ENCODE peak calls at places on chromosome 3, in ten cellular contexts. M is T-helper 2 cell; Z is CD8-positive, alpha-beta memory T cell; P is A172; V is amniotic stem cell; B is D341Med; X is bronchial epithelial cell; Y is fibroblast of mammary gland; R is GM12865; G is ELR. L is an unnamed sample.

GRCh38 chr3:176964656-176965055 is 232.6 kb downstream of the TBL1XR1 start:
- DNase-seq in X (no peak), Y (peak; percentile 21), P (no peak), B (no peak), R (no peak), G (peak; percentile 11), M (no peak), Z (no peak), V (no peak), L (no peak)

GRCh38 chr3:105513886-105514285 is 147.2 kb downstream of the ALCAM start:
- DNase-seq in Y (no peak), X (no peak), G (peak; percentile 75), Z (no peak), V (no peak), B (no peak), R (no peak), P (no peak), M (no peak), L (no peak)

GRCh38 chr3:49092948-49093852 is 671 bp downstream of the QRICH1 start:
- DNase-seq in P (peak; percentile 56), B (peak; percentile 90), Z (peak; percentile 83), G (peak; percentile 81), R (peak; percentile 92), Y (peak; percentile 86), M (peak; percentile 69), X (peak; percentile 77), V (peak; percentile 72), L (peak; percentile 77)

GRCh38 chr3:172346161-172346560 is 102.1 kb downstream of the GHSR start:
- DNase-seq in X (no peak), G (no peak), P (no peak), M (no peak), Z (no peak), B (no peak), V (no peak), R (no peak), Y (no peak), L (no peak)

GRCh38 chr3:120762575-120762974 is 20.0 kb downstream of the GTF2E1 start:
- DNase-seq in B (no peak), V (no peak), M (no peak), X (no peak), G (peak; percentile 39), Y (no peak), P (no peak), Z (no peak), R (no peak), L (no peak)

GRCh38 chr3:176193032-176193698 is 1004.1 kb downstream of the TBL1XR1 start:
- DNase-seq in M (no peak), R (no peak), V (no peak), B (no peak), Y (no peak), G (no peak), P (no peak), Z (no peak), X (no peak), L (no peak)

GRCh38 chr3:49607796-49608195 is 53.5 kb downstream of the BSN start:
- DNase-seq in B (peak; percentile 40), V (no peak), X (no peak), Z (no peak), P (no peak), M (no peak), Y (no peak), G (peak; percentile 18), R (no peak), L (no peak)

GRCh38 chr3:172562881-172563835 is 39.9 kb upstream of the TNFSF10 start:
- DNase-seq in X (peak; percentile 95), M (peak; percentile 3), Z (peak; percentile 5), Y (peak; percentile 95), B (no peak), P (peak; percentile 87), G (peak; percentile 76), V (no peak), R (peak; percentile 13), L (peak; percentile 94)

GRCh38 chr3:72329354-72329753 is 518.9 kb downstream of the SHQ1 start:
- DNase-seq in P (no peak), G (no peak), B (no peak), V (no peak), Z (no peak), X (no peak), Y (no peak), R (no peak), M (no peak), L (no peak)

GRCh38 chr3:195162033-195162669 is 108.8 kb downstream of the XXYLT1 start:
- DNase-seq in V (no peak), Y (no peak), Z (peak; percentile 13), M (no peak), G (no peak), X (no peak), P (no peak), B (no peak), R (peak; percentile 79), L (no peak)

GRCh38 chr3:141738636-141739363 is 702 bp downstream of the RNF7 start:
- DNase-seq in P (peak; percentile 36), Z (peak; percentile 34), G (peak; percentile 75), X (peak; percentile 63), V (peak; percentile 34), R (peak; percentile 52), B (no peak), Y (peak; percentile 65), M (no peak), L (peak; percentile 66)

GRCh38 chr3:174581551-174581950 is 277.6 kb upstream of the NAALADL2 start:
- DNase-seq in Z (no peak), B (no peak), X (peak; percentile 11), Y (peak; percentile 21), M (no peak), V (no peak), P (peak; percentile 5), R (no peak), G (peak; percentile 25), L (peak; percentile 19)

GRCh38 chr3:49357466-49358216 is 512 bp downstream of the GPX1 start:
- DNase-seq in R (peak; percentile 60), V (peak; percentile 79), Y (peak; percentile 95), M (peak; percentile 20), X (peak; percentile 85), Z (peak; percentile 36), B (peak; percentile 48), G (peak; percentile 93), P (peak; percentile 81), L (peak; percentile 88)

GRCh38 chr3:29922990-29923746 is 642.3 kb downstream of the RBMS3 start:
- DNase-seq in Z (no peak), X (peak; percentile 92), Y (peak; percentile 97), P (peak; percentile 85), B (peak; percentile 53), V (peak; percentile 22), R (no peak), G (peak; percentile 78), M (no peak), L (peak; percentile 71)

GRCh38 chr3:61966200-61966599 is 404.8 kb downstream of the PTPRG start:
- DNase-seq in V (no peak), R (no peak), M (no peak), P (no peak), Y (no peak), B (no peak), X (peak; percentile 89), Z (no peak), G (peak; percentile 55), L (peak; percentile 97)

GRCh38 chr3:58334013-58334321 is 1.3 kb downstream of the PXK start:
- DNase-seq in M (no peak), G (peak; percentile 28), Z (no peak), B (no peak), Y (no peak), R (no peak), P (no peak), V (no peak), X (no peak), L (no peak)

GRCh38 chr3:138049157-138049919 is 39.4 kb downstream of the CLDN18 start:
- DNase-seq in M (no peak), B (no peak), P (peak; percentile 8), X (peak; percentile 43), G (peak; percentile 60), V (peak; percentile 46), Z (no peak), Y (peak; percentile 57), R (peak; percentile 37), L (peak; percentile 30)

GRCh38 chr3:38542401-38543298 is 46.5 kb downstream of the EXOG start:
- DNase-seq in V (no peak), G (peak; percentile 35), X (no peak), P (peak; percentile 82), Z (no peak), Y (no peak), R (no peak), B (no peak), M (no peak), L (peak; percentile 71)

GRCh38 chr3:188491276-188491687 is 337.3 kb downstream of the LPP start:
- DNase-seq in M (no peak), B (no peak), R (no peak), V (no peak), Y (peak; percentile 78), P (peak; percentile 17), Z (no peak), X (no peak), G (peak; percentile 64), L (peak; percentile 45)

GRCh38 chr3:49351521-49352011 is 6.6 kb downstream of the GPX1 start:
- DNase-seq in Y (peak; percentile 86), B (no peak), R (peak; percentile 16), M (no peak), P (peak; percentile 68), V (peak; percentile 64), Z (no peak), X (peak; percentile 92), G (peak; percentile 81), L (peak; percentile 94)

GRCh38 chr3:60708191-60708975 is 542.9 kb downstream of the FHIT start:
- DNase-seq in G (no peak), Z (no peak), M (no peak), P (no peak), V (no peak), X (peak; percentile 37), R (no peak), B (no peak), Y (peak; percentile 82), L (peak; percentile 76)

GRCh38 chr3:134148534-134148933 is 102.1 kb downstream of the RYK start:
- DNase-seq in M (no peak), V (no peak), Z (no peak), P (no peak), Y (peak; percentile 34), R (no peak), G (no peak), X (no peak), B (no peak), L (peak; percentile 14)